ENCODE peak calls at places on chromosomes 16 and 17, in seven cellular contexts. N is neural crest cell, I is mammary epithelial cell, M is endothelial cell, X is heart right ventricle, A is BJ, W is foreskin fibroblast. O is an unnamed sample.

GRCh38 chr16:80259289-80259805 is 281.4 kb upstream of the DYNLRB2 start:
- DNase-seq in M (no peak), X (no peak), N (no peak), A (no peak), I (no peak), W (no peak), O (no peak)

GRCh38 chr16:3642397-3643094 is 11.9 kb upstream of the DNASE1 start:
- DNase-seq in N (no peak), I (peak), M (no peak), W (no peak), A (no peak), X (no peak), O (no peak)

GRCh38 chr17:1413281-1413791 is 13.3 kb upstream of the YWHAE start:
- DNase-seq in I (peak), X (peak), M (no peak), A (no peak), N (no peak), W (peak), O (no peak)

GRCh38 chr16:55275869-55276268 is 48.1 kb upstream of the IRX6 start:
- DNase-seq in A (no peak), N (no peak), M (no peak), X (no peak), I (no peak), W (no peak), O (no peak)

GRCh38 chr17:43401293-43401692 is 2.5 kb downstream of the ARL4D start:
- DNase-seq in X (no peak), I (peak), A (no peak), W (peak), N (no peak), M (no peak), O (no peak)

GRCh38 chr16:17070882-17071592 is 399.7 kb downstream of the XYLT1 start:
- DNase-seq in W (peak), N (peak), X (no peak), A (no peak), I (peak), M (peak), O (peak)

GRCh38 chr17:32536736-32537646 is 50.2 kb downstream of the CDK5R1 start:
- DNase-seq in M (no peak), I (no peak), X (no peak), A (no peak), N (no peak), W (peak), O (no peak)

GRCh38 chr17:32289454-32289853 is 23.8 kb downstream of the RHBDL3 start:
- DNase-seq in I (no peak), X (no peak), N (no peak), A (no peak), W (no peak), M (no peak), O (no peak)

GRCh38 chr16:3458852-3459361 is 15.4 kb downstream of the NAA60 start:
- DNase-seq in W (peak), N (no peak), I (no peak), M (no peak), A (no peak), X (no peak), O (no peak)

GRCh38 chr16:27824006-27824405 is 239.5 kb downstream of the GSG1L start:
- DNase-seq in M (no peak), N (no peak), A (no peak), X (no peak), I (no peak), W (no peak), O (no peak)

GRCh38 chr16:87681990-87682570 is 79.8 kb downstream of the JPH3 start:
- DNase-seq in I (peak), X (no peak), W (peak), A (peak), N (no peak), M (no peak), O (no peak)

GRCh38 chr17:50691550-50692447 is 15.9 kb downstream of the ANKRD40 start:
- DNase-seq in N (no peak), A (no peak), W (peak), X (no peak), M (no peak), I (no peak), O (no peak)

GRCh38 chr17:58956997-58957724 is 149.5 kb downstream of the TRIM37 start:
- DNase-seq in N (no peak), X (no peak), I (peak), A (no peak), M (no peak), W (peak), O (no peak)

GRCh38 chr16:86576591-86577313 is 1.6 kb upstream of the FOXL1 start:
- DNase-seq in A (no peak), M (peak), N (no peak), I (peak), X (peak), W (peak), O (no peak)

GRCh38 chr17:68468334-68468733 is 11.0 kb upstream of the WIPI1 start:
- DNase-seq in X (no peak), I (no peak), M (no peak), A (no peak), N (no peak), W (peak), O (no peak)

GRCh38 chr16:57314161-57314785 is 29.8 kb upstream of the PLLP start:
- DNase-seq in W (peak), I (peak), A (no peak), M (no peak), X (no peak), N (no peak), O (no peak)

GRCh38 chr17:14156689-14157088 is 80.0 kb downstream of the CDRT15 start:
- DNase-seq in A (peak), M (no peak), N (no peak), W (peak), I (no peak), X (no peak), O (no peak)

GRCh38 chr17:31074772-31075538 is 19.8 kb upstream of the NF1 start:
- DNase-seq in A (no peak), I (peak), X (no peak), M (no peak), N (no peak), W (peak), O (no peak)

GRCh38 chr17:19978206-19978802 is 676 bp upstream of the AKAP10 start:
- DNase-seq in X (no peak), M (no peak), A (no peak), W (no peak), I (no peak), N (no peak), O (no peak)

GRCh38 chr17:65029605-65030308 is 26.8 kb downstream of the GNA13 start:
- DNase-seq in N (no peak), M (no peak), W (no peak), X (no peak), A (no peak), I (no peak), O (no peak)

GRCh38 chr17:65030618-65031017 is 25.9 kb downstream of the GNA13 start:
- DNase-seq in N (no peak), I (no peak), W (no peak), M (no peak), A (no peak), X (no peak), O (no peak)

GRCh38 chr17:65025288-65025687 is 31.3 kb downstream of the GNA13 start:
- DNase-seq in X (no peak), A (no peak), I (no peak), N (no peak), M (no peak), W (no peak), O (no peak)

GRCh38 chr17:65028537-65028843 is 28.1 kb downstream of the GNA13 start:
- DNase-seq in W (no peak), X (no peak), N (no peak), A (no peak), I (no peak), M (no peak), O (no peak)

GRCh38 chr17:65027305-65027704 is 29.2 kb downstream of the GNA13 start:
- DNase-seq in A (no peak), N (peak), M (peak), X (no peak), I (peak), W (peak), O (no peak)
- TF ChIP-seq CTCF in A (peak), N (peak), M (peak), X (no peak), I (peak), W (peak), O (no peak)

GRCh38 chr16:52103791-52104190 is 443.2 kb downstream of the TOX3 start:
- DNase-seq in X (no peak), W (no peak), N (no peak), A (no peak), M (no peak), I (no peak), O (no peak)
- TF ChIP-seq CTCF in X (no peak), W (no peak), N (no peak), A (no peak), M (no peak), I (no peak), O (no peak)

GRCh38 chr16:10983175-10983558 is 38.8 kb downstream of the CLEC16A start:
- DNase-seq in X (no peak), N (no peak), A (no peak), M (no peak), I (no peak), W (no peak), O (no peak)
- TF ChIP-seq CTCF in X (no peak), N (no peak), A (no peak), M (no peak), I (no peak), W (no peak), O (no peak)

GRCh38 chr17:76704799-76705198 is 6.0 kb downstream of the MXRA7 start:
- DNase-seq in M (no peak), X (no peak), N (no peak), I (no peak), A (no peak), W (no peak), O (no peak)

GRCh38 chr17:76710863-76711611 is at the start of gene MXRA7:
- DNase-seq in W (peak), X (peak), I (peak), M (peak), N (no peak), A (no peak), O (peak)

GRCh38 chr17:76709077-76709950 is 1.5 kb downstream of the MXRA7 start:
- DNase-seq in W (peak), A (peak), I (peak), X (peak), N (no peak), M (no peak), O (peak)

GRCh38 chr17:76706817-76707216 is 3.9 kb downstream of the MXRA7 start:
- DNase-seq in X (no peak), M (no peak), A (no peak), I (no peak), N (no peak), W (no peak), O (no peak)

GRCh38 chr17:76707985-76708807 is 2.6 kb downstream of the MXRA7 start:
- DNase-seq in N (peak), M (peak), A (no peak), X (no peak), I (no peak), W (no peak), O (no peak)
- TF ChIP-seq CTCF in N (peak), M (no peak), A (peak), X (no peak), I (no peak), W (no peak), O (no peak)

DNA sequence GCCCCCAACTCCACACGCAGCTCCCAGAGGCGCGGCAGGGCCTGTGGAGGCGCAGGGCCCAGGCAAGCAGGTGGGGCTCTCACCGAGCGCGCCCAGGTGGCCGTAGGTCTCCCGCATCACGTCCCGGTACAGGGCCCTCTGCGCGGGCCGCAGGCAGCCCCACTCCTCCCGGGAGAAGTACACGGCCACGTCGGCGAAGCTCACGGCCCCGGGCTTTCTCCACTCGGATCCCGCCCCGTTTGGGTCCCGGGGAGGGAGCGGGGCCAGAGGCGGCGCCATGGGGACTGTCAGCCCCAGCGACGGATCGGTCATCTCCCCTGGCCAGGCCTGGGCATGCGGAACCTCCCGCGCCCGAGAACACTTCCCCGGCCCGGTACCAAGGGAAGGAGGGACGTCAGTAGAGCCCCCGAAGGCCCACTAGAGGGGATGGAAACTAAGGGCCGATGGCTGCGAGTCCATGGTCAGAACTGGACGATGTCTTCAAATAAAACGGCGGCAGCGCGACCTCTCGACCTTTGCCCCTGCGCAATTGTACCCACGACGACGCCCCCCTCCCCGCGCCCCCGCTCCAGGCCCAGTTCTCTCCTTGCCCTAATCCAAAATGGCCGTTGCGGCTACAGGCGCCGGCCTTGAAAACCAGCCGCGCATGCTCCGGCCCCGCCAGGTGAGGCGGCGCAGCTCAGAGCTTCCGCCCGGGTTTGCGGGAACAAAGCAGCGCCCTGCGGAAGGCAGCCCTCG is at the start of gene ZNF747:
- DNase-seq in X (peak), W (peak), N (peak), M (peak), I (peak), A (no peak), O (peak)
- TF ChIP-seq CTCF in X (no peak), W (no peak), N (peak), M (no peak), I (no peak), A (no peak), O (no peak)

GRCh38 chr17:69499301-69499700 is 84.8 kb downstream of the MAP2K6 start:
- DNase-seq in X (no peak), A (no peak), N (no peak), I (no peak), W (no peak), M (no peak), O (no peak)

GRCh38 chr17:69503711-69504110 is 89.2 kb downstream of the MAP2K6 start:
- DNase-seq in N (no peak), W (no peak), A (no peak), M (no peak), I (no peak), X (no peak), O (no peak)

GRCh38 chr17:69501591-69502468 is 87.3 kb downstream of the MAP2K6 start:
- DNase-seq in I (peak), A (peak), N (no peak), M (peak), W (peak), X (no peak), O (no peak)

GRCh38 chr17:69502488-69502887 is 88.0 kb downstream of the MAP2K6 start:
- DNase-seq in I (no peak), A (no peak), N (no peak), X (no peak), W (no peak), M (no peak), O (no peak)

DNA sequence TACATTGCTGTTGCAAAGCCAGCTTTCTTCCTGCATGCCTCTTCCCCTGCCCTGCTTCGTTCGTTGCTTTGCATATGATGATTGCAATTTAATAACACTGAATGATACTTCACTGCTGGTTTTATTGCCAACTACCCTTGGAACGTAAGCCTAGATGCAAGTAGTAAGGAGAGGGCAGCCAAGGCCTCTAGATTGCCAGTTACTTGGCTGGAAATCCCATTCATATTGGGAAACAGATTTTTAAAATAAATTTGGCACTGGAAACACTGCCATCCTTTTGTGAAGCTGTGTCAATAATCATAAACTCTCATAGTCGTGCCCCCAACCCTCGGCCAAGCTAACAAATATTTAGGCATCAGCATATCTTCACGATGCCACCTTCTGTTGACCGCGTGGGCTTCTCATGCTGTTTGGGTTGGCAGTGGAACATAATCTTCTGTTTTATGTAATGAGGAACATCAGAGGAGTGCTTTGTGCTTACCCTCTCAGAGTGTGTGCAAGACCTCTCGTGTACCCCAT is 86.5 kb downstream of the MAP2K6 start:
- DNase-seq in M (no peak), A (no peak), I (no peak), N (no peak), W (peak), X (no peak), O (no peak)
- TF ChIP-seq CTCF in M (no peak), A (no peak), I (no peak), N (no peak), W (no peak), X (no peak), O (no peak)

GRCh38 chr17:62179525-62180161 is 114.6 kb upstream of the MED13 start:
- DNase-seq in A (no peak), I (peak), W (peak), M (no peak), N (no peak), X (no peak), O (no peak)
- TF ChIP-seq CTCF in A (no peak), I (peak), W (no peak), M (no peak), N (no peak), X (no peak), O (no peak)

GRCh38 chr17:80528521-80528920 is 16.1 kb upstream of the RPTOR start:
- DNase-seq in I (no peak), M (no peak), N (no peak), W (no peak), A (no peak), X (no peak), O (no peak)
- TF ChIP-seq CTCF in I (no peak), M (no peak), N (no peak), W (no peak), A (no peak), X (no peak), O (no peak)